ENCODE peak calls at places on chromosomes 7 and 10, in nine cellular contexts. B is small intestine, X is BJ, H is aorta, F is ascending aorta, E is psoas muscle, N is H1, K is lower lobe of right lung, D is mucosa of descending colon. L is an unnamed sample.
A peak's percentile ranks its signal among the peaks of the same experiment; 100 is the strongest.

GRCh38 chr7:37162106-37162505 is 286.6 kb downstream of the ELMO1 start:
- DNase-seq in B (no peak), X (no peak), H (no peak), F (no peak), E (no peak), N (no peak), K (no peak), D (no peak), L (no peak)

GRCh38 chr10:122422266-122422980 is 32.0 kb upstream of the ARMS2 start:
- DNase-seq in B (peak; percentile 31), X (no peak), H (no peak), F (no peak), E (no peak), N (no peak), K (no peak), D (no peak), L (no peak)

GRCh38 chr10:48429309-48429708 is 122.8 kb downstream of the MAPK8 start:
- DNase-seq in B (no peak), X (no peak), H (no peak), F (no peak), E (no peak), N (no peak), K (no peak), D (no peak), L (no peak)

GRCh38 chr10:24706479-24707118 is 17.1 kb downstream of the ARHGAP21 start:
- DNase-seq in B (peak; percentile 59), X (peak; percentile 64), H (no peak), F (no peak), E (no peak), N (no peak), K (no peak), D (no peak), L (no peak)

GRCh38 chr7:24721378-24722030 is 35.8 kb downstream of the GSDME start:
- DNase-seq in B (no peak), X (no peak), H (no peak), F (no peak), E (no peak), N (peak; percentile 45), K (no peak), D (no peak), L (no peak)

GRCh38 chr7:44059219-44060090 is 5.9 kb downstream of the PGAM2 start:
- DNase-seq in B (no peak), X (no peak), H (peak; percentile 55), F (peak; percentile 67), E (peak; percentile 36), N (no peak), K (peak; percentile 45), D (no peak), L (no peak)

GRCh38 chr7:73701357-73701995 is 18.0 kb downstream of the STX1A start:
- DNase-seq in B (peak; percentile 90), X (peak; percentile 39), H (no peak), F (no peak), E (no peak), N (peak; percentile 92), K (no peak), D (peak; percentile 79), L (no peak)

GRCh38 chr7:134654104-134654775 is 7.6 kb downstream of the BPGM start:
- DNase-seq in B (no peak), X (no peak), H (no peak), F (no peak), E (no peak), N (no peak), K (no peak), D (no peak), L (no peak)

GRCh38 chr10:61406282-61406681 is 46.9 kb downstream of the TMEM26 start:
- DNase-seq in B (no peak), X (no peak), H (no peak), F (no peak), E (no peak), N (no peak), K (no peak), D (no peak), L (no peak)

GRCh38 chr10:125130260-125130659 is 30.1 kb downstream of the CTBP2 start:
- DNase-seq in B (no peak), X (no peak), H (peak; percentile 58), F (no peak), E (peak; percentile 69), N (no peak), K (no peak), D (no peak), L (no peak)

GRCh38 chr10:74681917-74682627 is 144.3 kb upstream of the KAT6B start:
- DNase-seq in B (peak; percentile 69), X (no peak), H (no peak), F (no peak), E (no peak), N (no peak), K (no peak), D (no peak), L (no peak)

GRCh38 chr7:24882989-24883631 is 96.9 kb downstream of the OSBPL3 start:
- DNase-seq in B (no peak), X (peak; percentile 24), H (peak; percentile 82), F (peak; percentile 67), E (peak; percentile 84), N (no peak), K (no peak), D (no peak), L (no peak)

GRCh38 chr10:26714816-26715487 is 17.5 kb downstream of the PDSS1 start:
- DNase-seq in B (peak; percentile 97), X (no peak), H (no peak), F (no peak), E (no peak), N (no peak), K (no peak), D (peak; percentile 63), L (no peak)
- H3K36me3 ChIP-seq in B (peaks cover 10% of the 10 kb centered on the region), X (peaks cover 1% of the 10 kb centered on the region), H (peaks cover 1% of the 10 kb centered on the region), F (peaks cover 15% of the 10 kb centered on the region), E (peaks cover 41% of the 10 kb centered on the region), N (peaks cover 7% of the 10 kb centered on the region), K (peaks cover 42% of the 10 kb centered on the region), D (no peaks in the 10 kb centered on the region), L (peaks cover 12% of the 10 kb centered on the region)

GRCh38 chr10:70426835-70427234 is 14.6 kb downstream of the NODAL start:
- DNase-seq in B (no peak), X (no peak), H (no peak), F (no peak), E (no peak), N (no peak), K (no peak), D (no peak), L (no peak)
- H3K36me3 ChIP-seq in B (peaks cover 26% of the 10 kb centered on the region), X (peaks cover 39% of the 10 kb centered on the region), H (peaks cover 14% of the 10 kb centered on the region), F (peaks cover 75% of the 10 kb centered on the region), E (peaks cover 70% of the 10 kb centered on the region), N (peaks cover 21% of the 10 kb centered on the region), K (peaks cover 70% of the 10 kb centered on the region), D (peaks cover 7% of the 10 kb centered on the region), L (peaks cover 8% of the 10 kb centered on the region)

GRCh38 chr7:55194522-55194921 is 170.6 kb upstream of the LANCL2 start:
- DNase-seq in B (no peak), X (no peak), H (no peak), F (peak; percentile 53), E (no peak), N (peak; percentile 33), K (peak; percentile 71), D (no peak), L (no peak)
- H3K36me3 ChIP-seq in B (peaks cover 4% of the 10 kb centered on the region), X (peaks cover 6% of the 10 kb centered on the region), H (no peaks in the 10 kb centered on the region), F (peaks cover 37% of the 10 kb centered on the region), E (peaks cover 44% of the 10 kb centered on the region), N (no peaks in the 10 kb centered on the region), K (peaks cover 27% of the 10 kb centered on the region), D (no peaks in the 10 kb centered on the region), L (no peaks in the 10 kb centered on the region)

DNA sequence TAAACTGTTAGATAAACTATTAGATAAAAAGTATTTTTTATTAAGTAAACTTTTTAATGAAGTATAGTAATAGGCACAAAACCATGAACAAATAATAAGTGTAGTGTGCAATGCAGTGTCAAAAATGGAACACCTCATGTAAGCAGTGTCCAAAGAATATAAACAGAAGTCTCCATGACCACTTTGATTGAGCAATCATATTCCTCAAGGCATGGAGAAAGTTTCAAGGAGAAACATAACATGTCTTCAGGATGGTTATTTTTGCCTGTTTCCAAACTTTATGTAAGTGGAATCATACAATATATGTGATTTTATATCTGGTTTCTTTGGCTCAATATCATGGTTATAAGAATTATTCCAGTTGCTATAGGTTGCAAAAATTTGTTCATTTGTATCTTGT is 6.1 kb upstream of the RELN start:
- DNase-seq in B (no peak), X (no peak), H (no peak), F (no peak), E (no peak), N (no peak), K (no peak), D (no peak), L (no peak)
- H3K36me3 ChIP-seq in B (no peaks in the 10 kb centered on the region), X (no peaks in the 10 kb centered on the region), H (no peaks in the 10 kb centered on the region), F (no peaks in the 10 kb centered on the region), E (no peaks in the 10 kb centered on the region), N (no peaks in the 10 kb centered on the region), K (no peaks in the 10 kb centered on the region), D (no peaks in the 10 kb centered on the region), L (no peaks in the 10 kb centered on the region)

GRCh38 chr10:80158598-80159127 is 26.1 kb downstream of the PLAC9 start:
- DNase-seq in B (no peak), X (peak; percentile 97), H (peak; percentile 94), F (peak; percentile 97), E (peak; percentile 91), N (no peak), K (peak; percentile 75), D (no peak), L (no peak)

GRCh38 chr10:80159166-80159888 is 26.8 kb downstream of the PLAC9 start:
- DNase-seq in B (no peak), X (no peak), H (peak; percentile 31), F (no peak), E (no peak), N (no peak), K (no peak), D (no peak), L (no peak)

GRCh38 chr10:80158126-80158525 is 25.6 kb downstream of the PLAC9 start:
- DNase-seq in B (no peak), X (no peak), H (peak; percentile 42), F (no peak), E (no peak), N (no peak), K (no peak), D (no peak), L (no peak)

GRCh38 chr10:80156216-80156615 is 23.7 kb downstream of the PLAC9 start:
- DNase-seq in B (no peak), X (no peak), H (peak; percentile 14), F (no peak), E (no peak), N (no peak), K (no peak), D (peak; percentile 6), L (no peak)

GRCh38 chr10:80157561-80157960 is 25.0 kb downstream of the PLAC9 start:
- DNase-seq in B (no peak), X (no peak), H (peak; percentile 59), F (no peak), E (no peak), N (no peak), K (no peak), D (no peak), L (no peak)
- H3K36me3 ChIP-seq in B (peaks cover 54% of the 10 kb centered on the region), X (peaks cover 46% of the 10 kb centered on the region), H (peaks cover 3% of the 10 kb centered on the region), F (peaks cover 60% of the 10 kb centered on the region), E (peaks cover 87% of the 10 kb centered on the region), N (peaks cover 15% of the 10 kb centered on the region), K (peaks cover 94% of the 10 kb centered on the region), D (peaks cover 18% of the 10 kb centered on the region), L (peaks cover 7% of the 10 kb centered on the region)